ENCODE peak calls at places on chromosome 18, in six cellular contexts. F is HCT116, U is MM.1S, B is PC-3, R is neural progenitor cell, W is GM23248. O is an unnamed sample.

GRCh38 chr18:12621737-12622306 is 36.1 kb downstream of the SPIRE1 start:
- DNase-seq in F (no peak), W (peak; percentile 96), R (no peak), U (no peak), B (peak; percentile 80), O (no peak)

GRCh38 chr18:69935319-69936190 is 12.1 kb downstream of the CD226 start:
- DNase-seq in B (no peak), F (peak; percentile 2), R (peak; percentile 45), W (peak; percentile 39), U (no peak), O (peak; percentile 10)

GRCh38 chr18:58288922-58289797 is 245.1 kb downstream of the NEDD4L start:
- DNase-seq in R (peak; percentile 18), F (no peak), W (peak; percentile 55), U (no peak), B (peak; percentile 49), O (peak; percentile 64)

GRCh38 chr18:23872701-23873550 is 141.6 kb upstream of the TTC39C start:
- DNase-seq in W (no peak), B (peak; percentile 97), U (no peak), R (no peak), F (peak; percentile 85), O (peak; percentile 76)

GRCh38 chr18:32298289-32298688 is 108.5 kb downstream of the MEP1B start:
- DNase-seq in B (no peak), R (no peak), F (no peak), W (peak; percentile 25), U (no peak), O (no peak)

GRCh38 chr18:48913723-48914122 is 37.0 kb downstream of the SMAD7 start:
- DNase-seq in F (no peak), W (no peak), B (no peak), R (no peak), U (no peak), O (no peak)

GRCh38 chr18:80086281-80086680 is 22.8 kb upstream of the ADNP2 start:
- DNase-seq in B (peak; percentile 9), W (no peak), F (no peak), U (no peak), R (no peak), O (no peak)

GRCh38 chr18:77167276-77167675 is 34.7 kb upstream of the MBP start:
- DNase-seq in F (no peak), U (no peak), W (peak; percentile 76), B (no peak), R (no peak), O (no peak)

GRCh38 chr18:14947482-14948162 is 199.7 kb downstream of the ANKRD30B start:
- DNase-seq in U (no peak), R (no peak), B (no peak), F (no peak), W (no peak), O (no peak)

GRCh38 chr18:73136134-73136533 is 268.3 kb upstream of the NETO1 start:
- DNase-seq in R (peak; percentile 8), W (peak; percentile 4), F (no peak), U (peak; percentile 25), B (peak; percentile 67), O (peak; percentile 8)

GRCh38 chr18:54255141-54255540 is 14.2 kb upstream of the POLI start:
- DNase-seq in R (no peak), U (no peak), B (no peak), F (no peak), W (no peak), O (no peak)

GRCh38 chr18:46298511-46298910 is 194.3 kb downstream of the HAUS1 start:
- DNase-seq in U (no peak), B (no peak), R (no peak), W (no peak), F (no peak), O (no peak)

GRCh38 chr18:43710135-43710534 is 432.8 kb upstream of the SYT4 start:
- DNase-seq in B (no peak), R (no peak), W (no peak), F (no peak), U (no peak), O (no peak)
- H3K9me3 ChIP-seq in B (no peaks in the 10 kb centered on the region), R (no peaks in the 10 kb centered on the region), W (no peaks in the 10 kb centered on the region), F (peaks cover 3% of the 10 kb centered on the region), U (no peaks in the 10 kb centered on the region), O (no peaks in the 10 kb centered on the region)

GRCh38 chr18:41461058-41461560 is 493.9 kb upstream of the PIK3C3 start:
- DNase-seq in W (no peak), U (no peak), F (no peak), B (peak; percentile 19), R (no peak), O (no peak)

GRCh38 chr18:41462946-41463345 is 492.1 kb upstream of the PIK3C3 start:
- DNase-seq in U (no peak), F (no peak), W (no peak), B (peak; percentile 45), R (no peak), O (no peak)

GRCh38 chr18:41464278-41464677 is 490.8 kb upstream of the PIK3C3 start:
- DNase-seq in U (no peak), W (no peak), F (no peak), B (no peak), R (no peak), O (no peak)

GRCh38 chr18:41465386-41465785 is 489.6 kb upstream of the PIK3C3 start:
- DNase-seq in U (no peak), F (no peak), B (no peak), W (no peak), R (no peak), O (no peak)

DNA sequence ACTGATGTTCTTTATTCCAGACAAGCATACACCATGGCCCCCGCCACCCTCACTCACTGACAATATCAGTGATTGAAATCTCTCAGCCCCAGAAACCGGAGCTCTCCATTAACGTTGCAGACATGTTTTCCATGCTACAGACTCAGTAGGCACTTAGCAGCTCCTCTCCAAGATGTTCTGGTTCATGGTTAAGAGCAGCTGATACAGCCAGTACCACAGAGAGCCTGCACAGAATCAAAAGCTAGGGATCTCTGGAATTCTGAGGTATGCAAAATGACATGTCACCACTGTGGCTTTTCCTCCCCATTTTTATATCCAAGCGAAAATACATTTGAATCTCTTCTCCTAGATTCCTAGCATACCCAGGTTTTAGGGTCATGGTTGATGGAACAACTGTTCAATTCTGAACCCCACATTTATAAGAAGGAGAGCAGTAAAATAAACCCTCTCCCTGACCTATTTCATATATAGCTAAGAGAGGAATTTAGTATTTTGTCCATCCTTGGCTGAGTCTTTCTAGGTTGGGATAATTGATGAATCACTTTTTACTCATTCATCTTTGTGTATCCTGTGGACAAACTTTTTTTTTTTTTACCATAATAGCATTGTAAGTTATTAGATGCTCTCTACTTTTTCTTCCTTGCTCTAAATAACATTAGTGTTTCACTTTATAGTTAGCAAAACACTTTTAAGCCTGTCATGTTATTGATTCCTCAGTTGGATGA is 488.4 kb upstream of the PIK3C3 start:
- DNase-seq in U (no peak), W (no peak), B (peak; percentile 48), R (no peak), F (no peak), O (no peak)
- TF ChIP-seq EZH2phosphoT487 in U (no peak), W (no peak), B (no peak), R (no peak), F (no peak), O (no peak)

GRCh38 chr18:78972930-78973331 is 6.7 kb upstream of the SALL3 start:
- DNase-seq in R (peak; percentile 29), F (no peak), B (no peak), U (no peak), W (no peak), O (no peak)

GRCh38 chr18:78975699-78976098 is 3.9 kb upstream of the SALL3 start:
- DNase-seq in R (no peak), U (no peak), B (no peak), W (no peak), F (no peak), O (no peak)

GRCh38 chr18:78973357-78974083 is 6.1 kb upstream of the SALL3 start:
- DNase-seq in W (no peak), F (no peak), R (peak; percentile 25), U (no peak), B (no peak), O (no peak)

GRCh38 chr18:78975282-78975681 is 4.3 kb upstream of the SALL3 start:
- DNase-seq in R (peak; percentile 18), B (no peak), F (no peak), W (no peak), U (no peak), O (no peak)

DNA sequence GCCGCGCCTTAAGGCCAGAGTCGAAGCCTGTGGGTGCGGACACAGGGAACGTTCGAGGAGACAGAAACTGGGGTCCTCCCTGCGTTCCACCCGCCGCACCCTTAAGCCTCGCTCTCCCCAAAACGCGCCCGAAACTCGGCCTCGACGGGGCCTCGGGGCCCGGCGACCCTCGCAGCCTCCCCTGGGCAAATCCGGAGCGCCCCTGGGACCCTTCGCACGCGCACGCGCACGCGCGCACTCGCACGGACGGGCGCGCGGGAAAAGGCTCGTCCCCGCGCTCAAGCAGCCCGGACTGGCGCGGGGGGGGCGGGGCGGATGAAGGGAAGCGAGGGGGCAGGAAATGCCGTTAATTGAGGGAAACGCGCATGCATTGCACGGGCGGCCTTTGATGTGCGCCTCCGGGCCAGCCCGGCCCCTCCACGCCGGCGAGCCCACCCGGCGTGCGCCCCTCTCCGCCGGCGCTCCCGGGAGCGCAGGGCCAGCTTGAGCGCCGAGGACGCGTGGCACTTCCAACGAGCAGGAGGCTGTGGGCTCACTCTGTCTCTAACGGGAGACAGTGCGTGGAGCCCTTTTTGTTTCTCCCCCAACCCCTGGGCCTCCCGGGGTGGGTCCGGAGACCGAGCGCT is 5.4 kb upstream of the SALL3 start:
- DNase-seq in F (no peak), B (no peak), R (peak; percentile 62), W (no peak), U (no peak), O (no peak)
- TF ChIP-seq EZH2 in F (no peak), B (peak; percentile 68), R (peak; percentile 94), W (no peak), U (no peak), O (peak; percentile 92)

GRCh38 chr18:50924372-50924771 is 43.5 kb upstream of the ELAC1 start:
- DNase-seq in F (no peak), W (peak; percentile 44), U (no peak), R (no peak), B (no peak), O (no peak)

GRCh38 chr18:50928551-50928950 is 39.3 kb upstream of the ELAC1 start:
- DNase-seq in F (no peak), U (no peak), B (no peak), W (peak; percentile 5), R (no peak), O (no peak)

DNA sequence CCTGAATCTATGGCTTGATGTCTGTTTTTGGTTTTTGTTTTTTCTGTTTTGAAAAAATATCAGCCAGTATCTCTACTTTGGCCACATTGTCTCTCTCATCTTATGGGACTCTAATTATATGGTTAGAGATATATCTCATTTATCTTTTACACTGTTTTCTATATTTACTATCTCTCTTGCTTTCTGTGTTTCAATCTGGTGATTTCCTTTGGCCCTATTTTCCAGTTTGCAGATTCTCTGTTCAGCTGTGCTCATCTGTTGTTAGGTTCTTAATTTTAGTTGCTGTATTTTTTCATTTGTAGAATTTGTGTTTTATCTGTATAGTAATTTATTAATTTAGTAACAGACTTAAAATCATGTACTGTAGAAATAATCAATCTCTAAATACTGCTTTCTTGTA is 41.3 kb upstream of the ELAC1 start:
- DNase-seq in W (no peak), U (no peak), B (no peak), F (no peak), R (no peak), O (no peak)
- H3K9me3 ChIP-seq in W (no peaks in the 10 kb centered on the region), U (no peaks in the 10 kb centered on the region), B (no peaks in the 10 kb centered on the region), F (no peaks in the 10 kb centered on the region), R (no peaks in the 10 kb centered on the region), O (peaks cover 12% of the 10 kb centered on the region)

GRCh38 chr18:7927119-7927518 is 360.0 kb downstream of the PTPRM start:
- DNase-seq in B (no peak), F (no peak), R (no peak), U (no peak), W (peak; percentile 13), O (no peak)
- TF ChIP-seq EZH2phosphoT487 in B (no peak), F (no peak), R (no peak), U (no peak), W (no peak), O (no peak)

O was measured in hepatocyte.